ENCODE peak calls at places on chromosomes 13 and 19, in four cellular contexts. One of them, this sample, is unnamed.

GRCh38 chr19:45906221-45906620 is 3.8 kb upstream of the MYPOP start:
- DNase-seq in HL-60: no peak
- DNase-seq in K562: no peak
- DNase-seq in GM12878: no peak
- DNase-seq in this sample: no peak

GRCh38 chr19:44003461-44004134 is 841 bp downstream of the ZNF230 start:
- DNase-seq in HL-60: no peak
- DNase-seq in K562: peak; percentile 18
- DNase-seq in GM12878: no peak
- DNase-seq in this sample: no peak

GRCh38 chr13:92530364-92530763 is 696.2 kb upstream of the GPC6 start:
- DNase-seq in HL-60: no peak
- DNase-seq in K562: no peak
- DNase-seq in GM12878: no peak
- DNase-seq in this sample: no peak

GRCh38 chr13:34913040-34913439 is 29.0 kb upstream of the NBEA start:
- DNase-seq in HL-60: no peak
- DNase-seq in K562: no peak
- DNase-seq in GM12878: no peak
- DNase-seq in this sample: no peak

GRCh38 chr19:28296506-28296905 is 916.4 kb downstream of the UQCRFS1 start:
- DNase-seq in HL-60: no peak
- DNase-seq in K562: no peak
- DNase-seq in GM12878: no peak
- DNase-seq in this sample: no peak

GRCh38 chr13:109883181-109884180 is 97.1 kb upstream of the IRS2 start:
- DNase-seq in HL-60: no peak
- DNase-seq in K562: no peak
- DNase-seq in GM12878: no peak
- DNase-seq in this sample: no peak

GRCh38 chr19:33273881-33274662 is 28.3 kb downstream of the CEBPA start:
- DNase-seq in HL-60: peak; percentile 94
- DNase-seq in K562: no peak
- DNase-seq in GM12878: no peak
- DNase-seq in this sample: no peak

GRCh38 chr13:30454991-30455390 is 10.7 kb downstream of the HMGB1 start:
- DNase-seq in HL-60: no peak
- DNase-seq in K562: no peak
- DNase-seq in GM12878: no peak
- DNase-seq in this sample: no peak

GRCh38 chr19:9782282-9782681 is 13.7 kb upstream of the ZNF846 start:
- DNase-seq in HL-60: no peak
- DNase-seq in K562: no peak
- DNase-seq in GM12878: no peak
- DNase-seq in this sample: no peak

GRCh38 chr13:42181381-42181953 is 90.5 kb upstream of the AKAP11 start:
- DNase-seq in HL-60: no peak
- DNase-seq in K562: no peak
- DNase-seq in GM12878: no peak
- DNase-seq in this sample: no peak

GRCh38 chr13:24263652-24264051 is 45.7 kb upstream of the C1QTNF9 start:
- DNase-seq in HL-60: no peak
- DNase-seq in K562: no peak
- DNase-seq in GM12878: no peak
- DNase-seq in this sample: no peak

GRCh38 chr13:75770164-75771145 is 134.3 kb downstream of the LMO7 start:
- DNase-seq in HL-60: no peak
- DNase-seq in K562: no peak
- DNase-seq in GM12878: no peak
- DNase-seq in this sample: no peak

GRCh38 chr19:49363265-49364082 is at the start of gene DKKL1:
- DNase-seq in HL-60: no peak
- DNase-seq in K562: peak; percentile 95
- DNase-seq in GM12878: peak; percentile 33
- DNase-seq in this sample: peak; percentile 75

GRCh38 chr13:49354719-49355118 is 89.1 kb downstream of the CAB39L start:
- DNase-seq in HL-60: no peak
- DNase-seq in K562: no peak
- DNase-seq in GM12878: no peak
- DNase-seq in this sample: no peak

GRCh38 chr13:27960362-27961226 is 8.5 kb downstream of the CDX2 start:
- DNase-seq in HL-60: peak; percentile 50
- DNase-seq in K562: peak; percentile 35
- DNase-seq in GM12878: no peak
- DNase-seq in this sample: no peak

GRCh38 chr19:3291644-3292043 is 67.2 kb downstream of the CELF5 start:
- DNase-seq in HL-60: no peak
- DNase-seq in K562: no peak
- DNase-seq in GM12878: no peak
- DNase-seq in this sample: no peak

GRCh38 chr13:42875448-42876269 is 94.3 kb downstream of the FAM216B start:
- DNase-seq in HL-60: no peak
- DNase-seq in K562: no peak
- DNase-seq in GM12878: no peak
- DNase-seq in this sample: no peak

GRCh38 chr13:45833663-45834062 is 17.9 kb downstream of the SIAH3 start:
- DNase-seq in HL-60: no peak
- DNase-seq in K562: no peak
- DNase-seq in GM12878: no peak
- DNase-seq in this sample: no peak

GRCh38 chr13:50459046-50459445 is 384.4 kb downstream of the DLEU7 start:
- DNase-seq in HL-60: no peak
- DNase-seq in K562: no peak
- DNase-seq in GM12878: no peak
- DNase-seq in this sample: no peak

GRCh38 chr13:106499905-106500304 is 35.6 kb downstream of the EFNB2 start:
- DNase-seq in HL-60: peak; percentile 46
- DNase-seq in K562: no peak
- DNase-seq in GM12878: peak; percentile 15
- DNase-seq in this sample: no peak

GRCh38 chr13:28935104-28935503 is 115.0 kb downstream of the MTUS2 start:
- DNase-seq in HL-60: no peak
- DNase-seq in K562: no peak
- DNase-seq in GM12878: no peak
- DNase-seq in this sample: no peak

GRCh38 chr13:34108396-34108795 is 290.4 kb downstream of the RFC3 start:
- DNase-seq in HL-60: no peak
- DNase-seq in K562: no peak
- DNase-seq in GM12878: no peak
- DNase-seq in this sample: no peak

GRCh38 chr19:17092696-17093095 is 17.1 kb downstream of the MYO9B start:
- DNase-seq in HL-60: no peak
- DNase-seq in K562: no peak
- DNase-seq in GM12878: no peak
- DNase-seq in this sample: no peak

GRCh38 chr13:26424181-26424580 is 133.3 kb upstream of the WASF3 start:
- DNase-seq in HL-60: no peak
- DNase-seq in K562: no peak
- DNase-seq in GM12878: no peak
- DNase-seq in this sample: no peak

GRCh38 chr19:48934837-48935236 is 1.3 kb downstream of the DHDH start:
- DNase-seq in HL-60: no peak
- DNase-seq in K562: no peak
- DNase-seq in GM12878: no peak
- DNase-seq in this sample: no peak

GRCh38 chr13:43573787-43574562 is 212.8 kb downstream of the ENOX1 start:
- DNase-seq in HL-60: no peak
- DNase-seq in K562: no peak
- DNase-seq in GM12878: no peak
- DNase-seq in this sample: no peak

GRCh38 chr19:39372941-39373340 is 18.0 kb downstream of the PAF1 start:
- DNase-seq in HL-60: no peak
- DNase-seq in K562: no peak
- DNase-seq in GM12878: no peak
- DNase-seq in this sample: no peak

GRCh38 chr13:114013952-114014629 is 40.2 kb upstream of the C13orf46 start:
- DNase-seq in HL-60: no peak
- DNase-seq in K562: no peak
- DNase-seq in GM12878: no peak
- DNase-seq in this sample: no peak

GRCh38 chr13:114017028-114017630 is 43.3 kb upstream of the C13orf46 start:
- DNase-seq in HL-60: no peak
- DNase-seq in K562: no peak
- DNase-seq in GM12878: no peak
- DNase-seq in this sample: no peak

GRCh38 chr13:114016321-114017027 is 42.6 kb upstream of the C13orf46 start:
- DNase-seq in HL-60: no peak
- DNase-seq in K562: no peak
- DNase-seq in GM12878: no peak
- DNase-seq in this sample: no peak

GRCh38 chr13:114015111-114015551 is 41.3 kb upstream of the C13orf46 start:
- DNase-seq in HL-60: no peak
- DNase-seq in K562: no peak
- DNase-seq in GM12878: no peak
- DNase-seq in this sample: no peak

DNA sequence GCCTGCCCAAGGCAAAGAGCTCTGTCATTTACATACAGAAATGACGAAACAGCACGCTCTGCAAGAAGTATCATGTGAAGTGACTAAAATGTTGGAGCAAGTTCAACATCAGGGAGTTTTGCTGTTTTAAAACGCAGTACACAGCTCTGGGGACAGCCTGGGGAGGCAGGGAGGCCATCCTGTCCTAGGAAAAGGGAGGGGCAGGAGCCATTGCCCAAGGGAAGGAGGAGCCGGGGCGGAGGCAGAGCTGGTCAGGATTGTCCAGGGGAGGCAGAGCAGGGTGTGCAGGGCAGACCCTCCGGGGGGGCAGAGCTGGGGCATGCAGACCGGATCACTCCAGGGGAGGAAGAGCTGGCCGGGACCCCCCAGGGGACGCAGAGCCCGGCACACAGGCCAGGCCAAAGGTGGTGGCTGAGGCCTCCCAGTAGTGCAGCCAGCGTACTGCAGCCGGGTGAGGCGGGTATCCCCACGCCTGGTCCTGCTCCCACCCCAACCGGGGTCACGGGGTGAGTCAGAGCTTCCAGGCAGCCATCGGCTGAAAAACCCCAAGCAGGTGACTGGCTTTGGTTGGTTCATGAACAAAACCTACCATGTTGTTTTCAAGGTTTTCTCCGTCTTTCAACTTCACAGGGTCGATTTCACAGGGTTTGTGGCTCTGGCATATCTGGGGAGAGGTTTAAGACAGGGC is 41.9 kb upstream of the C13orf46 start:
- DNase-seq in HL-60: no peak
- DNase-seq in K562: no peak
- DNase-seq in GM12878: no peak
- DNase-seq in this sample: no peak
- TF ChIP-seq SPI1 in HL-60: no peak
- TF ChIP-seq SPI1 in K562: no peak
- TF ChIP-seq SPI1 in GM12878: no peak
- TF ChIP-seq SPI1 in this sample: no peak

DNA sequence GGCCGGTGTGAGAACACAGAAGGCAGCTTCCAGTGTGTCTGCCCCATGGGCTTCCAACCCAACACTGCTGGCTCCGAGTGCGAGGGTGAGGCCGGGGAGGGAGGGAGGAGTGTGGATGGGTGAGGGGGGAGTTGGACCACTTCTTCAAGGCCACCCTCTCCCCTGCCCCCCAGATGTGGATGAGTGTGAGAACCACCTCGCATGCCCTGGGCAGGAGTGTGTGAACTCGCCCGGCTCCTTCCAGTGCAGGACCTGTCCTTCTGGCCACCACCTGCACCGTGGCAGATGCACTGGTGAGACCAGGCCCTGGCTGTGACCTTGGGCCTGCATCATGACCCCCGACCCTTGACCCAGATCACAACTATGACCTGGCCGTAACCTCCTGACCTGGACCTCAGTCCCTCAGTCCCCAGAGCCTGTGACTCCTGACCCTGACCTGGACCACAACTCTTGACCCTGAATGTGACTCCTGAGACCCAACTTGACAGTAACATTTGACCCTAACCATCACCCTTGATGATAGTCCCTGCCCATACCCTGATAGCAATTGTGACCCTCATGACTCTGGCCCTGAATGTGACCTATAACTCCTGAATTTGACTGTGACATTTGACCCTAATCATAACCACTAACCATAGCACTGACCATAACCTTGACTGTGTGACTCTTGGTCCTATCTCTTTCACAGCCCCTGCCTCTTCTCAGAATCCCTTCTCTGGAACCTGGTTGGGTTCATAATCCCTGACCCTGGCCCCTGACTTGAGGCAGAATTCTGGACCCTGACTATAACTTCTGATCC is 10.9 kb downstream of the LTBP4 start:
- DNase-seq in HL-60: no peak
- DNase-seq in K562: no peak
- DNase-seq in GM12878: no peak
- DNase-seq in this sample: no peak
- TF ChIP-seq SPI1 in HL-60: no peak
- TF ChIP-seq SPI1 in K562: no peak
- TF ChIP-seq SPI1 in GM12878: no peak
- TF ChIP-seq SPI1 in this sample: no peak

GRCh38 chr13:104416973-104417372 is 1350.8 kb upstream of the SLC10A2 start:
- DNase-seq in HL-60: no peak
- DNase-seq in K562: no peak
- DNase-seq in GM12878: no peak
- DNase-seq in this sample: no peak
- TF ChIP-seq SPI1 in HL-60: no peak
- TF ChIP-seq SPI1 in K562: no peak
- TF ChIP-seq SPI1 in GM12878: no peak
- TF ChIP-seq SPI1 in this sample: no peak

GRCh38 chr13:90615767-90616166 is 731.7 kb upstream of the MIR17HG start:
- DNase-seq in HL-60: no peak
- DNase-seq in K562: no peak
- DNase-seq in GM12878: no peak
- DNase-seq in this sample: no peak
- TF ChIP-seq SPI1 in HL-60: no peak
- TF ChIP-seq SPI1 in K562: no peak
- TF ChIP-seq SPI1 in GM12878: no peak
- TF ChIP-seq SPI1 in this sample: no peak

GRCh38 chr13:99217461-99218101 is 16.9 kb downstream of the UBAC2 start:
- DNase-seq in HL-60: no peak
- DNase-seq in K562: no peak
- DNase-seq in GM12878: no peak
- DNase-seq in this sample: no peak
- TF ChIP-seq SPI1 in HL-60: no peak
- TF ChIP-seq SPI1 in K562: no peak
- TF ChIP-seq SPI1 in GM12878: no peak
- TF ChIP-seq SPI1 in this sample: no peak

GRCh38 chr13:77449265-77449664 is 86.2 kb upstream of the SCEL start:
- DNase-seq in HL-60: no peak
- DNase-seq in K562: no peak
- DNase-seq in GM12878: no peak
- DNase-seq in this sample: no peak

GRCh38 chr13:77443511-77443910 is 92.0 kb upstream of the SCEL start:
- DNase-seq in HL-60: no peak
- DNase-seq in K562: no peak
- DNase-seq in GM12878: no peak
- DNase-seq in this sample: no peak

GRCh38 chr13:77448689-77449088 is 86.8 kb upstream of the SCEL start:
- DNase-seq in HL-60: peak; percentile 20
- DNase-seq in K562: no peak
- DNase-seq in GM12878: no peak
- DNase-seq in this sample: no peak
- TF ChIP-seq SPI1 in HL-60: no peak
- TF ChIP-seq SPI1 in K562: no peak
- TF ChIP-seq SPI1 in GM12878: no peak
- TF ChIP-seq SPI1 in this sample: no peak

This sample was measured in GM12891.